ENCODE peak calls at places on chromosomes 6 and 20, in eight cellular contexts. H, P, Y, V, Q, R, U and G are unnamed samples.
A peak's percentile ranks its signal among the peaks of the same experiment; 100 is the strongest.

GRCh38 chr6:5471637-5472430 is 210.5 kb downstream of the FARS2 start:
- DNase-seq in R (no peak), V (no peak), Y (peak; percentile 33), H (no peak), U (no peak), P (no peak), Q (no peak), G (no peak)

GRCh38 chr20:58374906-58375760 is 13.9 kb upstream of the VAPB start:
- DNase-seq in H (no peak), Q (no peak), P (no peak), R (no peak), Y (no peak), V (peak; percentile 69), U (no peak), G (no peak)

GRCh38 chr20:63435552-63435951 is 36.9 kb downstream of the KCNQ2 start:
- DNase-seq in U (no peak), Q (no peak), Y (no peak), R (no peak), H (no peak), P (no peak), V (no peak), G (no peak)

GRCh38 chr6:4289770-4290320 is 154.5 kb upstream of the ECI2 start:
- DNase-seq in Q (no peak), Y (no peak), R (no peak), P (no peak), U (no peak), H (no peak), V (no peak), G (no peak)

GRCh38 chr20:23100754-23101107 is 14.6 kb upstream of the CD93 start:
- DNase-seq in H (no peak), P (no peak), Q (no peak), Y (no peak), U (no peak), R (no peak), V (no peak), G (no peak)

GRCh38 chr20:38433304-38433972 is 1.7 kb downstream of the SNHG17 start:
- DNase-seq in H (no peak), Y (no peak), Q (no peak), R (no peak), P (no peak), U (no peak), V (no peak), G (no peak)

GRCh38 chr6:132483779-132484679 is 28.9 kb downstream of the STX7 start:
- DNase-seq in U (peak; percentile 35), P (no peak), V (peak; percentile 82), R (no peak), Q (peak; percentile 29), Y (peak; percentile 36), H (no peak), G (no peak)

GRCh38 chr20:1860446-1860845 is 34.8 kb upstream of the SIRPA start:
- DNase-seq in Y (no peak), Q (no peak), V (peak; percentile 18), R (peak; percentile 54), U (no peak), P (no peak), H (no peak), G (no peak)

GRCh38 chr6:121086876-121087275 is 247.4 kb downstream of the TBC1D32 start:
- DNase-seq in H (no peak), U (no peak), Y (no peak), P (no peak), Q (no peak), V (no peak), R (no peak), G (no peak)

GRCh38 chr20:37486186-37486999 is 34.7 kb upstream of the NNAT start:
- DNase-seq in P (no peak), Y (no peak), V (no peak), H (no peak), R (no peak), U (no peak), Q (no peak), G (no peak)

GRCh38 chr6:113377362-113377942 is 479.7 kb upstream of the MARCKS start:
- DNase-seq in V (no peak), P (no peak), U (no peak), Y (no peak), Q (no peak), H (no peak), R (no peak), G (no peak)

GRCh38 chr20:728022-728944 is 40.0 kb downstream of the SLC52A3 start:
- DNase-seq in H (peak; percentile 64), V (peak; percentile 11), Q (peak; percentile 81), U (peak; percentile 47), Y (peak; percentile 71), R (no peak), P (no peak), G (no peak)

GRCh38 chr20:43949741-43950618 is 35.3 kb downstream of the TOX2 start:
- DNase-seq in P (no peak), U (peak; percentile 18), Y (no peak), H (no peak), V (no peak), R (no peak), Q (peak; percentile 75), G (no peak)

GRCh38 chr20:3543901-3544507 is 73.2 kb downstream of the ATRN start:
- DNase-seq in R (peak; percentile 16), U (no peak), Y (no peak), Q (no peak), V (no peak), H (no peak), P (no peak), G (no peak)

GRCh38 chr6:105545947-105546710 is 143.2 kb upstream of the PREP start:
- DNase-seq in P (no peak), U (no peak), R (peak; percentile 37), Y (no peak), H (no peak), V (peak; percentile 3), Q (no peak), G (no peak)

GRCh38 chr6:108260126-108260808 is 573 bp downstream of the SNX3 start:
- DNase-seq in V (peak; percentile 54), P (no peak), R (no peak), H (no peak), Y (no peak), Q (peak; percentile 68), U (peak; percentile 52), G (no peak)

GRCh38 chr6:25889877-25890853 is 16.1 kb upstream of the SLC17A3 start:
- DNase-seq in V (peak; percentile 66), R (no peak), P (no peak), Q (no peak), H (no peak), U (peak; percentile 36), Y (peak; percentile 28), G (no peak)

GRCh38 chr6:68652117-68652536 is 17.0 kb downstream of the ADGRB3 start:
- DNase-seq in P (no peak), H (no peak), V (peak; percentile 30), Y (no peak), Q (no peak), R (no peak), U (no peak), G (no peak)

GRCh38 chr20:18197382-18198070 is 59.9 kb downstream of the KAT14 start:
- DNase-seq in R (no peak), Q (no peak), P (no peak), V (no peak), H (no peak), Y (no peak), U (no peak), G (no peak)
- TF ChIP-seq CTCF in R (no peak), Q (no peak), P (no peak), V (no peak), H (no peak), Y (no peak), U (no peak), G (no peak)

DNA sequence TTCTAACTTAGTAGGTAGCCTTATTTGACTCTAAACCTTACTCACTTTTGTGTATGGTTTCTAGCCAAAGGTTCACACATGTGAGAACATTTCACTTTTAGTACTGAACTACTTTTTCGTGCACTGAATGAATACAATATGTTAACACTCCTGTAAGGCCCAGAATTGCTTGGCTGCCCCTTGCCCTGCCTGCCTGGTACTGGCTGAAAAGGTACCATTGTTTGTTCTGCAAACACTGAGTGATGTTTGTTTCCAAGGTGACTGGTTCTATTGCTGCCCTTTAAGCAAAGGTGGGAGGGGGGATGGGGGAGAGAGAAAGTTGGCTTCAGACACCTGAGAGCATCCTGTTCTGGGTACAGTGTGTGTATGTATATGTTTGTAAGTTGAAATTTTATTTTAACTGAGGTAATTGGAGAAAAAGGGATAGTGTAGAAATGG is 31.2 kb downstream of the RREB1 start:
- DNase-seq in V (no peak), Q (no peak), Y (no peak), U (peak; percentile 47), H (no peak), R (no peak), P (peak; percentile 70), G (no peak)
- TF ChIP-seq CTCF in V (no peak), Q (no peak), Y (no peak), U (no peak), H (no peak), R (no peak), P (no peak), G (no peak)

DNA sequence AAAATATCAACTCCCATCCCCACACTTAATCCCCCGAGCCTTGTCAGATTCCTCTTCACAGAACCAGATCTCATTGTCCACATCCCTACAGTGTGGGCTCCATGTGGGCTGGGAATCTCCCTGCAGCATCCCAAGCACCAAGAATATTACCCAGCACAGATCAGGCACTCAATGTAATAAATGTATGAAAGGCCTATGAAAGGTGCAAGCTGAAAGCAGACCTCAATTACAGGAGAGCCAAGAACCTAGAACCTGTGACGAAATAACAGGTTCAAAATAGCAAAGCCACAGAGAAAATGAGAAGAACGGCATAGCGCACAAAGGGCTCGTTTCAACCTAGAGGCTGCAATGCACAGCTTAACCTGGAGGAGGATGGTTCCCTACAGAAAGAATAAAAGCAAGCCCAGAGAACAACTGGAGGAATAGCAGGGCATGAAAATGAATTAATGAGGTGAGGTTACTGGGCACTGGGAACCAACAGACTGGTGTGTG is 3.1 kb downstream of the SLC23A2 start:
- DNase-seq in V (no peak), U (no peak), Y (no peak), R (no peak), H (no peak), P (no peak), Q (peak; percentile 73), G (no peak)
- TF ChIP-seq CTCF in V (peak; percentile 10), U (no peak), Y (peak; percentile 36), R (no peak), H (no peak), P (no peak), Q (peak; percentile 31), G (no peak)

GRCh38 chr6:144574796-144575195 is 289.7 kb downstream of the UTRN start:
- DNase-seq in P (no peak), V (no peak), R (no peak), U (no peak), Q (no peak), H (no peak), Y (no peak), G (no peak)

GRCh38 chr6:144576871-144577270 is 291.7 kb downstream of the UTRN start:
- DNase-seq in H (no peak), Q (no peak), U (no peak), P (no peak), V (no peak), Y (no peak), R (no peak), G (no peak)

GRCh38 chr6:144578385-144579350 is 293.5 kb downstream of the UTRN start:
- DNase-seq in R (no peak), H (no peak), Q (no peak), V (peak; percentile 49), Y (no peak), U (no peak), P (no peak), G (no peak)

GRCh38 chr6:144580039-144580438 is 294.9 kb downstream of the UTRN start:
- DNase-seq in R (no peak), V (no peak), Q (no peak), P (no peak), U (no peak), H (no peak), Y (no peak), G (no peak)

GRCh38 chr6:144575327-144575726 is 290.2 kb downstream of the UTRN start:
- DNase-seq in H (no peak), P (no peak), Q (no peak), V (no peak), Y (no peak), U (no peak), R (no peak), G (no peak)
- TF ChIP-seq CTCF in H (no peak), P (no peak), Q (no peak), V (no peak), Y (no peak), U (no peak), R (no peak), G (no peak)